ENCODE peak calls at places on chromosomes 3 and 15, in eight cellular contexts. Q, G, P, H, X, K, B and L are unnamed samples.

GRCh38 chr3:61961882-61962281 is 400.5 kb downstream of the PTPRG start:
- DNase-seq in Q (no peak), G (no peak), P (no peak), H (no peak), X (no peak), K (no peak), B (no peak), L (no peak)

GRCh38 chr3:94004301-94004910 is 24.0 kb downstream of the STX19 start:
- DNase-seq in Q (peak; percentile 72), G (peak; percentile 75), P (peak; percentile 61), H (peak; percentile 82), X (peak; percentile 63), K (peak; percentile 83), B (peak; percentile 70), L (no peak)

GRCh38 chr3:45211466-45212094 is 14.5 kb downstream of the TMEM158 start:
- DNase-seq in Q (no peak), G (no peak), P (no peak), H (no peak), X (peak; percentile 30), K (peak; percentile 48), B (no peak), L (no peak)

GRCh38 chr3:95926904-95927501 is 887.4 kb upstream of the EPHA6 start:
- DNase-seq in Q (no peak), G (no peak), P (peak; percentile 96), H (no peak), X (no peak), K (no peak), B (no peak), L (no peak)

GRCh38 chr3:186290791-186291190 is 71.2 kb downstream of the DGKG start:
- DNase-seq in Q (peak; percentile 53), G (no peak), P (no peak), H (no peak), X (no peak), K (no peak), B (peak; percentile 61), L (no peak)

GRCh38 chr15:47741082-47741481 is 23.8 kb downstream of the SEMA6D start:
- DNase-seq in Q (no peak), G (no peak), P (no peak), H (no peak), X (no peak), K (no peak), B (no peak), L (no peak)

GRCh38 chr3:62109534-62109933 is 263.8 kb downstream of the FEZF2 start:
- DNase-seq in Q (peak; percentile 95), G (no peak), P (peak; percentile 67), H (peak; percentile 96), X (peak; percentile 61), K (peak; percentile 95), B (peak; percentile 96), L (peak; percentile 14)

GRCh38 chr15:64989331-64990167 is at the start of gene SPG21:
- DNase-seq in Q (peak; percentile 85), G (peak; percentile 96), P (peak; percentile 88), H (peak; percentile 91), X (peak; percentile 97), K (peak; percentile 97), B (peak; percentile 92), L (peak; percentile 97)

GRCh38 chr3:116188231-116188785 is 257.0 kb downstream of the LSAMP start:
- DNase-seq in Q (peak; percentile 37), G (no peak), P (no peak), H (peak; percentile 66), X (no peak), K (peak; percentile 45), B (peak; percentile 48), L (no peak)

GRCh38 chr3:69032137-69032536 is 18.7 kb upstream of the EOGT start:
- DNase-seq in Q (peak; percentile 44), G (no peak), P (no peak), H (peak; percentile 71), X (no peak), K (peak; percentile 84), B (peak; percentile 55), L (no peak)

GRCh38 chr3:151919446-151919845 is 46.0 kb downstream of the SUCNR1 start:
- DNase-seq in Q (no peak), G (no peak), P (no peak), H (no peak), X (no peak), K (no peak), B (no peak), L (no peak)
- H2AFZ ChIP-seq in Q (no peak overlapping the region), G (no peak overlapping the region), P (no peak overlapping the region), H (no peak overlapping the region), X (no peak overlapping the region), K (no peak overlapping the region), B (no peak overlapping the region), L (no peak overlapping the region)

DNA sequence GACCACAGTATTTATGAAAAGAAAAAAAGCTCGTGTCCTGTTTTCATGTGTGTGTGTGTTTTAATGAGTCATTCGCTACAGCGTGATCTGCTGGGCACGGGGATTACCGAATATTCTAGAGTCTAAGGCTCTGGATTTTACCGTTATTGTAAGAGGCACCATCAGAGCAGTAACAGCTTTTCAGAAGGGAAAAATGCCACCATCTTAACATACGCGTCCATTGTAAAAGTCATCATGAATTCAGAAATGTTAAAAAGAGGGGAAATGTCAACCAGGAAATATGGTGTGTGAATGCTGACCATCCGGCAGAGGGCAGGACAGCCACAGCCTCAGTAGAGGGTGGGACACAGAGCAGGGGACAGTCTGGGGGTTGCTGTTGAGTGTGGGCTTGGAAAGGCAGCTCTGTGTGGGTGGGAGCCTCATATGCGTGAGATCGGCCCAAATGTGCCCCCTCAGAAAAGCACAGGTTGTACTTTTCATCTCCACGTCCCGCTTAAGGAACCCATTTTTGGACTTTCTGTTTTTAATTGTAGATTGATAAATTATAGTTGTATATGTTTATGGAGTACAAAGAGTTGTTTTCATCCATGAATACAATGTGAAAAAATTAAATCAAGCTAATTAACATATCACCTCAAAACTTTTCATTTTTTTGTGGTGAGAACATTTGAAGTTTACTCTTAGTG is 69.6 kb downstream of the ASB7 start:
- DNase-seq in Q (no peak), G (no peak), P (peak; percentile 35), H (peak; percentile 53), X (no peak), K (peak; percentile 68), B (peak; percentile 21), L (peak; percentile 56)
- H3K4me3 ChIP-seq in Q (no peak overlapping the region), G (no peak overlapping the region), P (no peak overlapping the region), H (no peak overlapping the region), X (no peak overlapping the region), K (peak overlapping the region; percentile 77), B (no peak overlapping the region), L (no peak overlapping the region)

DNA sequence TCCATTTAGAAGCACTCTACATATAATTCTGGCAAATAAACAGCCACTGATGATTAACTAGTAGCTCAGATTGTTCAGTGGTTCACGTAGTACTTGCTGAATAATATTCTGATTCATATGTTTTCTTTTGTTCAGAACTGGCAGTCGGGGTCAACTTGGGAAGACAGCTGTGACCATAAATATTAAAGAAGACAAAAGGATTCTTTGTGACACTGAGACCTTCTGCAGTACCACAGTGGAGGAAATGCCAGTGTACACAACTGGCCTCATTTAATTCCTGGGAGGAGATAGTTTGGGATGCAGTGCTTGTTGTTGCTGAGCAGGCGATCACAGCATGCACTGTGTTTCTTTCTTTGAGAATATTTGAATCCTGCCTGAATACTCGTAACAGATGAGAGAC is 26.6 kb upstream of the MCF2L2 start:
- DNase-seq in Q (peak; percentile 72), G (no peak), P (no peak), H (peak; percentile 57), X (no peak), K (peak; percentile 71), B (peak; percentile 78), L (no peak)
- H2AFZ ChIP-seq in Q (no peak overlapping the region), G (no peak overlapping the region), P (no peak overlapping the region), H (no peak overlapping the region), X (no peak overlapping the region), K (no peak overlapping the region), B (no peak overlapping the region), L (no peak overlapping the region)

DNA sequence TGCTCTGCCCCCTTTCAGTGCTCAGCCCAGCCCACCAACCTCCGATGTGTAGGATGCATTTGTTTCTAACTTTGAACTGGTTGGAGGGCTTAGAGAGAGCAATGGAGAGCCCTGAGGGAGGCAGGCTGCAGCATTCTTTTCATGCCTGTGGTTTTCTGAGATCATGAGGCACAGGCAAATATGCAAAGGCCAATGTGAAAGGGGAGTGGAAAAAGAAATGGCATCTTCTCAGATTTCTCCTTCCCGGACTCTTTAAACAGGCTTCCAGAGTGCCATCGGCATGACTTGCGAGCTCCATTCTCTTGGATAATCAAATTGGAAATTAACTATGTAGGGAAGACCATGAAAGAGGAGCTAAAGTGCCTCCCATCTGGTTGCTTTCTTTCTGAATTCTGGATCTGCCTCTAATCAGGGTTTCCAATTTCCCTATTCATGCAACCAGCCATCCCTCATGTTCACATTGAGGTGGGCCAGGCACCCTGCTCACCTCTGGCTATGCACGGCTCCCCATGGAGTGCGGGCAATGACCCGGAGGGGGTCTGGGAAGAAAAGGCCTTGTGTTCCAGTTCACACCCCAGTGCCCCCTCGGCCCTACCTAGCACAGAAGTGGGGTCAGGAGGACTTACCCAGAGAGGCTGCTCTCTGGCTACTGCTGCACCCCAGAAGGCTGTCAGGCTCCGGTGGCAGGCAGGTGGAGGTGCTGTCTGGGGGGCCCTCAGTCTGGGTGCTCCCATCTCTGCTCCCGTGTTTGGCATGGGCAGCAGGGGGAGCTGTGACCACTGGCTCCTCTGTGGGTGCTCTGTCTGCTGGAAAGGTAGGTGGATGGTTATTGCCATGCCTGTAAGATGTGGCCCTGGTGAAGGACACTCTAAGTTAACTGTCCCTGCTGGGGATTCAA is 16.1 kb downstream of the AMOTL2 start:
- DNase-seq in Q (peak; percentile 98), G (peak; percentile 54), P (no peak), H (peak; percentile 96), X (peak; percentile 74), K (peak; percentile 93), B (peak; percentile 99), L (peak; percentile 91)
- H3K4me3 ChIP-seq in Q (no peak overlapping the region), G (no peak overlapping the region), P (no peak overlapping the region), H (no peak overlapping the region), X (no peak overlapping the region), K (peak overlapping the region; percentile 24), B (no peak overlapping the region), L (peak overlapping the region; percentile 20)